ENCODE peak calls at places on chromosomes 11 and 22, in seven cellular contexts. V is transverse colon; G is HFF-Myc; L is T-cell; S is SIG-M5; K is CD8-positive, alpha-beta T cell; J is astrocyte of the cerebellum. D is an unnamed sample.

GRCh38 chr11:118115048-118115447 is 28.3 kb upstream of the SMIM35 start:
- DNase-seq in V (no peak), G (no peak), L (no peak), S (no peak), K (no peak), J (no peak), D (no peak)

GRCh38 chr11:6635082-6635932 is 16.1 kb upstream of the TPP1 start:
- DNase-seq in V (peak), G (no peak), L (no peak), S (peak), K (no peak), J (no peak), D (no peak)

GRCh38 chr11:235180-235997 is 753 bp downstream of the SIRT3 start:
- DNase-seq in V (no peak), G (no peak), L (peak), S (no peak), K (no peak), J (no peak), D (peak)

GRCh38 chr11:47305734-47306483 is 36.0 kb downstream of the MADD start:
- DNase-seq in V (no peak), G (no peak), L (no peak), S (no peak), K (no peak), J (no peak), D (no peak)

GRCh38 chr11:27460158-27460565 is 12.4 kb downstream of the LGR4 start:
- DNase-seq in V (no peak), G (no peak), L (no peak), S (no peak), K (no peak), J (no peak), D (no peak)

GRCh38 chr11:120645639-120646038 is 134.1 kb downstream of the GRIK4 start:
- DNase-seq in V (no peak), G (no peak), L (no peak), S (no peak), K (no peak), J (peak), D (no peak)

GRCh38 chr11:20048246-20048645 is 112.0 kb downstream of the DBX1 start:
- DNase-seq in V (no peak), G (no peak), L (no peak), S (no peak), K (no peak), J (no peak), D (no peak)

GRCh38 chr11:61697093-61697492 is 16.9 kb downstream of the DAGLA start:
- DNase-seq in V (no peak), G (no peak), L (no peak), S (no peak), K (no peak), J (no peak), D (no peak)

GRCh38 chr11:45319077-45319476 is 32.9 kb upstream of the SYT13 start:
- DNase-seq in V (no peak), G (no peak), L (no peak), S (no peak), K (no peak), J (no peak), D (no peak)

GRCh38 chr11:83456075-83456474 is 169.9 kb upstream of the CCDC90B start:
- DNase-seq in V (no peak), G (no peak), L (no peak), S (no peak), K (no peak), J (no peak), D (no peak)

GRCh38 chr11:28799316-28799715 is 691.1 kb downstream of the METTL15 start:
- DNase-seq in V (no peak), G (no peak), L (no peak), S (no peak), K (no peak), J (no peak), D (no peak)

GRCh38 chr22:28183078-28183870 is 264.2 kb upstream of the PITPNB start:
- DNase-seq in V (no peak), G (no peak), L (no peak), S (no peak), K (no peak), J (no peak), D (no peak)